ENCODE peak calls at places on chromosome 2, in eight cellular contexts. A, I, Q, G, C, N, B and X are unnamed samples.

GRCh38 chr2:128491845-128492244 is 173.2 kb upstream of the HS6ST1 start:
- DNase-seq in A (peak), I (no peak), Q (no peak), G (no peak), C (peak), N (no peak), B (no peak), X (peak)

GRCh38 chr2:230902180-230902899 is 22.7 kb downstream of the GPR55 start:
- DNase-seq in A (peak), I (no peak), Q (peak), G (no peak), C (peak), N (peak), B (peak), X (peak)

GRCh38 chr2:203603451-203604389 is 68.6 kb upstream of the RAPH1 start:
- DNase-seq in A (no peak), I (no peak), Q (no peak), G (no peak), C (no peak), N (no peak), B (peak), X (no peak)

GRCh38 chr2:127569274-127570065 is 34.0 kb downstream of the MYO7B start:
- DNase-seq in A (no peak), I (no peak), Q (no peak), G (no peak), C (no peak), N (no peak), B (no peak), X (no peak)

GRCh38 chr2:222375798-222376197 is 48.5 kb upstream of the SGPP2 start:
- DNase-seq in A (no peak), I (no peak), Q (no peak), G (no peak), C (no peak), N (no peak), B (no peak), X (no peak)

GRCh38 chr2:118148133-118148532 is 59.9 kb downstream of the INSIG2 start:
- DNase-seq in A (no peak), I (no peak), Q (no peak), G (no peak), C (no peak), N (no peak), B (no peak), X (no peak)

GRCh38 chr2:88016948-88017779 is 817 bp upstream of the RNU2-63P start:
- DNase-seq in A (no peak), I (peak), Q (peak), G (no peak), C (peak), N (peak), B (peak), X (peak)

GRCh38 chr2:86704482-86704971 is 15.6 kb upstream of the RMND5A start:
- DNase-seq in A (no peak), I (no peak), Q (peak), G (no peak), C (peak), N (no peak), B (no peak), X (no peak)

GRCh38 chr2:111119847-111120252 is 864 bp upstream of the BCL2L11 start:
- DNase-seq in A (no peak), I (no peak), Q (peak), G (no peak), C (no peak), N (no peak), B (peak), X (no peak)

GRCh38 chr2:240472078-240472790 is 36.8 kb downstream of the GPC1 start:
- DNase-seq in A (no peak), I (no peak), Q (no peak), G (peak), C (no peak), N (no peak), B (no peak), X (no peak)

GRCh38 chr2:165162466-165162865 is 41.4 kb downstream of the SCN3A start:
- DNase-seq in A (no peak), I (no peak), Q (no peak), G (no peak), C (no peak), N (no peak), B (no peak), X (no peak)

GRCh38 chr2:201396595-201396994 is 39.5 kb upstream of the FLACC1 start:
- DNase-seq in A (no peak), I (no peak), Q (no peak), G (no peak), C (no peak), N (no peak), B (no peak), X (no peak)

GRCh38 chr2:238669046-238669445 is 178.8 kb upstream of the TWIST2 start:
- DNase-seq in A (no peak), I (no peak), Q (no peak), G (no peak), C (no peak), N (no peak), B (no peak), X (no peak)

GRCh38 chr2:188976545-188977268 is 2.5 kb downstream of the COL3A1 start:
- DNase-seq in A (no peak), I (no peak), Q (no peak), G (no peak), C (no peak), N (no peak), B (no peak), X (no peak)

GRCh38 chr2:42879913-42880737 is 87.7 kb upstream of the HAAO start:
- DNase-seq in A (no peak), I (no peak), Q (no peak), G (no peak), C (no peak), N (no peak), B (no peak), X (no peak)

GRCh38 chr2:112712903-112713584 is 7.8 kb upstream of the NT5DC4 start:
- DNase-seq in A (no peak), I (no peak), Q (no peak), G (no peak), C (no peak), N (peak), B (no peak), X (no peak)

GRCh38 chr2:59301466-59302402 is 1060.6 kb upstream of the FANCL start:
- DNase-seq in A (peak), I (no peak), Q (peak), G (no peak), C (peak), N (peak), B (peak), X (no peak)

GRCh38 chr2:150588210-150588870 is 100.9 kb upstream of the RND3 start:
- DNase-seq in A (no peak), I (no peak), Q (no peak), G (no peak), C (no peak), N (no peak), B (no peak), X (no peak)

GRCh38 chr2:150586858-150587257 is 99.4 kb upstream of the RND3 start:
- DNase-seq in A (no peak), I (no peak), Q (no peak), G (no peak), C (no peak), N (no peak), B (no peak), X (no peak)

GRCh38 chr2:150589760-150590159 is 102.3 kb upstream of the RND3 start:
- DNase-seq in A (no peak), I (no peak), Q (no peak), G (no peak), C (no peak), N (no peak), B (no peak), X (no peak)

GRCh38 chr2:150585221-150585971 is 97.9 kb upstream of the RND3 start:
- DNase-seq in A (no peak), I (no peak), Q (no peak), G (no peak), C (no peak), N (no peak), B (no peak), X (no peak)

DNA sequence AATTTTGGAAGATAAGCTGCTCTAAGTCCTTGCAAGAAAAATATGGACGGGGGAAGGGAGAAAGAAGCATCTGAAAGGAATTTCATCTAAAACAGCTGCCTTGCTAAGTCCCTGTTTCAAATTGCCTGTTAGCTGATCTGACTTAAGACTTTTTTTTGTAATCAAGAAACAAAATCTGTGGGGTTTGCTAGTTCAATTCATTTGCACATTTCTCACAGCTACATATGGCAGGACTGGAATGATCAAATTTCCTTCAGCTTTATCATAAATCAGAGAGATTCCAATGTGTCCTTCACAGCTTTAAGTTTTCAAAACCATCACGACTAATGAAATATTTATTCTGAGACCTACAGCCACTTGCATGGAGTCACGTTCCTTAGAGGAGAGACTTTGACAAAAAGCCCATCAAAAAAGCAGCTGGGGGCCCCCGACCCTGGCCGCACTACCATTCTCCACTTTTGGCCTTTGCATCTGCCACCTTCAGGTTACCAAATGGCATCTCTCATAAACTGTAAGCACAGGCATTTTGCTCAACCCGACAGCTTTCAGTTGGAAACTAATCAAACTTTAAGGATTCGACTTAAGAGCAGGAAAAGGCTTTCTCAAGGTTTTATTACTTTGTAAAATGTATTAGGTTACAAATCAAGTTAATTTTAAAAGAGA is 100.2 kb upstream of the RND3 start:
- DNase-seq in A (no peak), I (no peak), Q (no peak), G (no peak), C (no peak), N (no peak), B (no peak), X (no peak)
- TF ChIP-seq EP300 in A (no peak), I (no peak), Q (no peak), G (no peak), C (no peak), N (no peak), B (no peak), X (no peak)

GRCh38 chr2:176126929-176127768 is 2.4 kb upstream of the HOXD8 start:
- DNase-seq in A (no peak), I (no peak), Q (peak), G (no peak), C (peak), N (peak), B (peak), X (no peak)

GRCh38 chr2:176127769-176128072 is 1.8 kb upstream of the HOXD8 start:
- DNase-seq in A (no peak), I (no peak), Q (no peak), G (no peak), C (no peak), N (no peak), B (no peak), X (no peak)

GRCh38 chr2:176129013-176129796 is at the start of gene HOXD8:
- DNase-seq in A (no peak), I (no peak), Q (peak), G (no peak), C (no peak), N (peak), B (peak), X (peak)

GRCh38 chr2:176129825-176130152 is 284 bp downstream of the HOXD8 start:
- DNase-seq in A (no peak), I (no peak), Q (peak), G (no peak), C (no peak), N (no peak), B (no peak), X (no peak)

DNA sequence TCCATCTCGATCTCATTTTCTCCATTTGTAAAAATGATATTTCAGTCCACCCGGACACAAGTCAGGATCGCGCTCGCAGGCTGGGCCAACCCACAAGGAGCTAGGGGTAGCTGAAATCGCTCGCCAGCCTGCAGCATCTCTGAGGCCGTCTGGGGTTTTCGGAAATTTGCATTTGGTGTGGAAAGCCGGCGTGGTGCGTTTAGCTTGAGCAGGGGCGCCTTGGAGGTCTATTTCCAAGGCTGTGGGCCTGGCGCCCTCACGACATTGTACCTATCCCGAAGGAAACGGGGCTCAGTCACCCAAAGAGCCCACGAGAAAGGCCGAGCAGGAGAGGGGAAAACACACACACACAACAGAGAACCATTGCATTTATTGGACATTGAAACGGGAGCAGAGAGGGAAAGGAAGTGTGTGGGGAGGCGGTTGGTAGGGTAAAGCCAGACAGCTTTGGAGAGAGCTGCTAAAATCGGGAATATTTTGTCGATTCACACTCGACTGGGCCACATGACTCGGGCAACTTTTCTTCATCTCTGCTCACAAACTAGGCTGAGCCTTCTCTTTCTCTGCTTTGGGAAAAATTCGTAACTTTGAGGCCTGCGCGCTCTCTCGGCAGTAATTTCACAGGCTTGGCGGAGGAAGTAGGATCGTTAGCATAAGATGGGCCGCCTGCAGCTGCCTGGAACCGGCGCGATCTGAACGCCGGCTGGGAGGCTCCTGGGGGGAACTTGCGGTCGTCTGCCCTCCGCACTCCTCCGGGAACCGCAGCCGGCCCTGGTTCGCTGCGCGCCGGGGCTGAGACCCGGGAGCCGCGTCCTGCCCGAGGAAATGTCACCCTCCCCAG is 1.1 kb upstream of the HOXD8 start:
- DNase-seq in A (no peak), I (no peak), Q (no peak), G (no peak), C (no peak), N (no peak), B (no peak), X (no peak)
- TF ChIP-seq EP300 in A (no peak), I (no peak), Q (no peak), G (no peak), C (no peak), N (no peak), B (no peak), X (no peak)

GRCh38 chr2:20595439-20596192 is 55.3 kb downstream of the HS1BP3 start:
- DNase-seq in A (no peak), I (peak), Q (peak), G (no peak), C (peak), N (no peak), B (no peak), X (no peak)
- TF ChIP-seq EP300 in A (no peak), I (peak), Q (no peak), G (no peak), C (no peak), N (peak), B (no peak), X (peak)

GRCh38 chr2:241859436-241860183 is 916 bp upstream of the PDCD1 start:
- DNase-seq in A (no peak), I (no peak), Q (peak), G (no peak), C (no peak), N (peak), B (peak), X (peak)
- TF ChIP-seq EP300 in A (no peak), I (peak), Q (no peak), G (no peak), C (no peak), N (no peak), B (no peak), X (no peak)

GRCh38 chr2:13020469-13020868 is 303.7 kb downstream of the TRIB2 start:
- DNase-seq in A (no peak), I (no peak), Q (no peak), G (no peak), C (no peak), N (no peak), B (no peak), X (no peak)
- TF ChIP-seq EP300 in A (no peak), I (no peak), Q (no peak), G (no peak), C (no peak), N (peak), B (no peak), X (no peak)

GRCh38 chr2:236673823-236674185 is 104.2 kb downstream of the ACKR3 start:
- DNase-seq in A (no peak), I (no peak), Q (no peak), G (no peak), C (no peak), N (no peak), B (no peak), X (no peak)
- TF ChIP-seq EP300 in A (no peak), I (no peak), Q (no peak), G (no peak), C (no peak), N (no peak), B (no peak), X (no peak)

DNA sequence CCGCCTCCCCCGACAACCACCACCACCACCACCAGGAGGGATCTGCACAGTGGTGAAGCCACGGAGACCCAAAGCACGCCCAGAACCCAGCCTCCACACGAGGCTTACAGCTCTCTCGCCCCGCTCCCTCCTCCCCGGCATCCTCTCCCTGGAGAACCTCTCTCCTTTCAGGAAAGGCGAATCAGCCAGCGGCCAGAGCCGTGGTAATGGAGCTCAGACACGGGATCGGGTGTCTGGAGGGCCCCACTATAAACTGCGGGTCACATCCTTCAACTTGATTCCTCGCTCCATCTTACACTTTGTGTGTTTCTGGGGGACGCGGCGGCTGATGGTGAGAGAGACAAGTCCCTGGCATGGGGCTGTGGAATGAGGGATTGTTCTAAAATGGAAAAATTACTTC is 271.5 kb upstream of the SIX2 start:
- DNase-seq in A (no peak), I (no peak), Q (no peak), G (no peak), C (no peak), N (no peak), B (no peak), X (no peak)
- TF ChIP-seq EP300 in A (no peak), I (no peak), Q (no peak), G (no peak), C (no peak), N (no peak), B (no peak), X (no peak)

GRCh38 chr2:69169990-69170389 is 157.0 kb downstream of the ANTXR1 start:
- DNase-seq in A (no peak), I (no peak), Q (no peak), G (no peak), C (no peak), N (no peak), B (no peak), X (no peak)
- TF ChIP-seq EP300 in A (no peak), I (no peak), Q (no peak), G (no peak), C (no peak), N (no peak), B (no peak), X (no peak)

GRCh38 chr2:33032245-33032644 is 85.5 kb downstream of the LTBP1 start:
- DNase-seq in A (no peak), I (no peak), Q (no peak), G (no peak), C (no peak), N (no peak), B (no peak), X (no peak)

GRCh38 chr2:33033524-33034150 is 86.9 kb downstream of the LTBP1 start:
- DNase-seq in A (no peak), I (no peak), Q (no peak), G (no peak), C (no peak), N (no peak), B (peak), X (no peak)

GRCh38 chr2:33038799-33039198 is 92.0 kb downstream of the LTBP1 start:
- DNase-seq in A (no peak), I (no peak), Q (no peak), G (no peak), C (no peak), N (no peak), B (no peak), X (no peak)

GRCh38 chr2:33038230-33038629 is 91.5 kb downstream of the LTBP1 start:
- DNase-seq in A (no peak), I (no peak), Q (no peak), G (no peak), C (no peak), N (no peak), B (no peak), X (no peak)

DNA sequence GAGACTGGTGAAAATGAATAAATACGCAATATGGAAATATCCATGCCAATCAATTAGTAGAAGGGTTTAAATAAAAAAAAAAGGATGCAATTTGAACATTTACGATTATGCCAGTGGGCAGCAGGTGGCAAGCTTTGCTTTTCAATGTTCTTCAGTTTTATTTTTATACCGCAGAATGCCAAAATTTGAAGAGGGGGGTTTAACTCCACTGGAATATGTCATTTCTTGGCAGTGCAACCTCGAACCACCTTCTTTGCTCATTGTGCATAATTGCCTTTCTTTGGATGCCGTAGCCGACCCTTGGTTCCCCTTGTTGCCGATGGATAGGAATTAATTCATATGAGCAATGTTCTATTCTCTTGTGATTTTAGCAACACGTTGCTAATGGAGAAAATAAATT is 88.0 kb downstream of the LTBP1 start:
- DNase-seq in A (no peak), I (no peak), Q (no peak), G (no peak), C (no peak), N (no peak), B (no peak), X (no peak)
- TF ChIP-seq EP300 in A (no peak), I (no peak), Q (no peak), G (no peak), C (no peak), N (no peak), B (no peak), X (no peak)